ENCODE peak calls at places on chromosome 1, in seven cellular contexts. O is NCI-H460; A is DMS79; P is NCI-H2029 treated with DMSO at 0.1 percent for 48 hours; I is activated CD4-positive, alpha-beta T cell treated with anti-CD3 and anti-CD28 coated beads, Interleukin-2, amount 50 U/mL, for 24 hours; F is NCI-H446; Z is effector memory CD8-positive, alpha-beta T cell. L is an unnamed sample.

GRCh38 chr1:154607748-154608521 is at the start of gene ADAR:
- DNase-seq in F (peak; percentile 49), P (peak; percentile 45), I (peak; percentile 91), Z (peak; percentile 87), O (peak; percentile 94), A (peak; percentile 82), L (peak; percentile 98)

GRCh38 chr1:94578856-94579255 is 37.3 kb upstream of the F3 start:
- DNase-seq in F (no peak), Z (no peak), I (no peak), P (no peak), A (no peak), O (no peak), L (no peak)

GRCh38 chr1:225498539-225499135 is 70.8 kb upstream of the LBR start:
- DNase-seq in O (no peak), P (no peak), F (no peak), A (no peak), Z (no peak), I (no peak), L (no peak)

GRCh38 chr1:91872560-91873081 is 13.3 kb downstream of the TGFBR3 start:
- DNase-seq in F (no peak), Z (no peak), O (no peak), I (no peak), P (no peak), A (peak; percentile 67), L (no peak)

GRCh38 chr1:187893471-187893870 is 1064.7 kb downstream of the PLA2G4A start:
- DNase-seq in A (no peak), Z (no peak), O (no peak), F (no peak), I (no peak), P (no peak), L (no peak)

GRCh38 chr1:192766009-192766625 is 42.7 kb upstream of the RGS2 start:
- DNase-seq in Z (no peak), I (no peak), O (no peak), F (no peak), P (no peak), A (no peak), L (no peak)

GRCh38 chr1:20847619-20848080 is 60.5 kb upstream of the HP1BP3 start:
- DNase-seq in A (no peak), I (no peak), P (no peak), O (no peak), F (no peak), Z (no peak), L (no peak)

GRCh38 chr1:227838181-227838580 is 22.7 kb downstream of the PRSS38 start:
- DNase-seq in O (no peak), P (no peak), Z (no peak), F (no peak), I (no peak), A (no peak), L (no peak)

GRCh38 chr1:234125283-234125682 is 220.8 kb downstream of the SLC35F3 start:
- DNase-seq in I (peak; percentile 8), O (peak; percentile 71), F (no peak), P (peak; percentile 24), Z (peak; percentile 0), A (no peak), L (no peak)

GRCh38 chr1:31587720-31588423 is 11.6 kb downstream of the TINAGL1 start:
- DNase-seq in A (no peak), Z (peak; percentile 18), F (no peak), I (peak; percentile 21), P (no peak), O (peak; percentile 48), L (no peak)

GRCh38 chr1:195754874-195755273 is 853.4 kb downstream of the KCNT2 start:
- DNase-seq in A (no peak), Z (no peak), F (no peak), I (no peak), O (no peak), P (no peak), L (no peak)

GRCh38 chr1:50106095-50106761 is 2.5 kb upstream of the ELAVL4 start:
- DNase-seq in O (no peak), I (no peak), Z (no peak), F (peak; percentile 21), P (no peak), A (no peak), L (no peak)

GRCh38 chr1:201456499-201457309 is 12.3 kb downstream of the PHLDA3 start:
- DNase-seq in I (no peak), O (peak; percentile 61), P (no peak), Z (no peak), F (no peak), A (no peak), L (peak; percentile 92)

GRCh38 chr1:87117761-87118160 is 203.3 kb downstream of the HS2ST1 start:
- DNase-seq in A (no peak), F (no peak), P (no peak), O (no peak), I (no peak), Z (no peak), L (no peak)

GRCh38 chr1:111904478-111905218 is 84.8 kb downstream of the KCND3 start:
- DNase-seq in A (peak; percentile 97), F (no peak), O (no peak), I (peak; percentile 9), Z (no peak), P (no peak), L (no peak)

GRCh38 chr1:153404768-153405167 is 11.6 kb upstream of the S100A7A start:
- DNase-seq in A (no peak), I (peak; percentile 49), P (no peak), Z (peak; percentile 32), O (no peak), F (no peak), L (no peak)